ENCODE peak calls at places on chromosomes 11 and 22, in seven cellular contexts. B, R, D, U, W, L and N are unnamed samples.

GRCh38 chr22:45688606-45689080 is 17.0 kb downstream of the ATXN10 start:
- DNase-seq in B (no peak), R (peak), D (no peak), U (peak), W (no peak), L (no peak), N (no peak)

GRCh38 chr11:71329165-71329510 is 76.8 kb upstream of the SHANK2 start:
- DNase-seq in B (no peak), R (no peak), D (peak), U (no peak), W (no peak), L (no peak), N (no peak)

GRCh38 chr11:8833568-8834275 is 77.3 kb upstream of the AKIP1 start:
- DNase-seq in B (no peak), R (no peak), D (peak), U (peak), W (no peak), L (no peak), N (no peak)

GRCh38 chr11:124297921-124298320 is 15.8 kb downstream of the OR8D1 start:
- DNase-seq in B (no peak), R (no peak), D (no peak), U (no peak), W (no peak), L (no peak), N (no peak)

GRCh38 chr22:20803696-20804324 is 29.9 kb downstream of the SERPIND1 start:
- DNase-seq in B (no peak), R (peak), D (no peak), U (no peak), W (peak), L (no peak), N (no peak)

GRCh38 chr11:72871089-72871488 is 56.9 kb downstream of the ATG16L2 start:
- DNase-seq in B (no peak), R (no peak), D (no peak), U (no peak), W (no peak), L (no peak), N (no peak)

GRCh38 chr11:9956483-9956882 is 292.6 kb downstream of the SWAP70 start:
- DNase-seq in B (no peak), R (no peak), D (no peak), U (no peak), W (no peak), L (no peak), N (no peak)

GRCh38 chr11:112967082-112967481 is 5.9 kb downstream of the NCAM1 start:
- DNase-seq in B (no peak), R (no peak), D (no peak), U (no peak), W (no peak), L (no peak), N (no peak)

GRCh38 chr22:43343262-43343988 is at the start of gene SCUBE1:
- DNase-seq in B (peak), R (no peak), D (no peak), U (no peak), W (peak), L (peak), N (no peak)

GRCh38 chr11:30314625-30315024 is 8.3 kb upstream of the ARL14EP start:
- DNase-seq in B (no peak), R (no peak), D (no peak), U (no peak), W (no peak), L (no peak), N (no peak)
- TF ChIP-seq CTCF in B (peak), R (peak), D (no peak), U (peak), W (peak), L (peak), N (no peak)

DNA sequence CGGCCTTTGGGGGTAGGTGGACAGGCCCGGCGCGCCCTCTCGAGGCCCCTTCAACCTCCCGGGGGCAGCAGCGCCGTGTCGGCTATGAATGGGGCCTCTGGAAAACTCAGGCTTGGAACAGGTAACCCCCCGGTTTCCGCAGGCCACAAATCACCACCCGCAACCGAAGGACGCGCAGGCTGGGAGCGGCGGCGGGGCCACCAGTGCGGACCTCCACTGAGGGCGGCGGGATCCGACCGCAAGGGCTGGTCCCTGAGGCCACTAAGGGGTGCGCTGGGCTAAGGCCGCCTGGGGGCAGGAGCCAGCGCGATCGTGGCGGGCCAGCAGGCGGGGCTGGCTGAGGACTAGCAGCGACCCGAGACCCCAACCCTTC is 695 bp upstream of the ATF4 start:
- DNase-seq in B (peak), R (no peak), D (peak), U (no peak), W (no peak), L (peak), N (no peak)
- TF ChIP-seq CTCF in B (peak), R (no peak), D (no peak), U (peak), W (no peak), L (peak), N (no peak)

GRCh38 chr11:11788067-11788710 is 53.6 kb upstream of the USP47 start:
- DNase-seq in B (no peak), R (no peak), D (no peak), U (no peak), W (no peak), L (no peak), N (no peak)
- TF ChIP-seq CTCF in B (peak), R (no peak), D (no peak), U (no peak), W (peak), L (no peak), N (no peak)

DNA sequence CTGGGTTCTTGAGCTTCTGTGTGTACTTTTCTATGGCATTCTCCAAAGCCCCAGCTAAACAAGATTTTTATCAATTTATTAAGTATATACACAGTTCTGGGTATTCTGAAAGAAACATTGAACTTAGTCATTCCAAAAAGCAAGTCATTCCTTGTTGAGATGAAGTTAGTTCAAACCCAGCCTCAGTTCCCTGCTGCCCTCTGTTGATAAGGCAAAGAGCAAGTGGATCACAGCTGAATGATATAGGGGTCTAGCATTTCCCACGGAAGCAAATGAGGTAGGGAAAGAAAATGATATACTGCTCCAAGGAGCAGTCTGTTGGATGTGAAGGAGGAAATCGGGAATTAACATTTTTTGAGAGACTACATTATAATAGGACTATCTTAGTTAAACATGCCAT is 841.8 kb upstream of the TENM4 start:
- DNase-seq in B (no peak), R (no peak), D (no peak), U (no peak), W (no peak), L (no peak), N (no peak)
- TF ChIP-seq CTCF in B (no peak), R (no peak), D (no peak), U (no peak), W (no peak), L (no peak), N (no peak)